ENCODE peak calls at places on chromosomes 5 and 9, in six cellular contexts. One of them, this sample, is unnamed.
A peak's percentile ranks its signal among the peaks of the same experiment; 100 is the strongest.

GRCh38 chr9:61671276-61671973 is 481.6 kb downstream of the SPATA31A7 start:
- DNase-seq in B cell: no peak
- DNase-seq in activated CD4-positive, alpha-beta T cell treated with anti-CD3 and anti-CD28 coated beads, Interleukin-2, amount 50 U/mL, for 1 hour: no peak
- DNase-seq in A549: no peak
- DNase-seq in NCI-H446 treated with DMSO at 0.1 percent for 48 hours: no peak
- DNase-seq in activated T-cell treated with anti-CD3 and anti-CD28 coated beads for 1 hour: no peak
- DNase-seq in this sample: no peak

GRCh38 chr5:112174959-112175594 is 244.0 kb downstream of the EPB41L4A start:
- DNase-seq in B cell: no peak
- DNase-seq in activated CD4-positive, alpha-beta T cell treated with anti-CD3 and anti-CD28 coated beads, Interleukin-2, amount 50 U/mL, for 1 hour: peak; percentile 2
- DNase-seq in A549: peak; percentile 63
- DNase-seq in NCI-H446 treated with DMSO at 0.1 percent for 48 hours: no peak
- DNase-seq in activated T-cell treated with anti-CD3 and anti-CD28 coated beads for 1 hour: no peak
- DNase-seq in this sample: peak; percentile 40

GRCh38 chr5:6905423-6905822 is 192.2 kb downstream of the TENT4A start:
- DNase-seq in B cell: no peak
- DNase-seq in activated CD4-positive, alpha-beta T cell treated with anti-CD3 and anti-CD28 coated beads, Interleukin-2, amount 50 U/mL, for 1 hour: no peak
- DNase-seq in A549: no peak
- DNase-seq in NCI-H446 treated with DMSO at 0.1 percent for 48 hours: no peak
- DNase-seq in activated T-cell treated with anti-CD3 and anti-CD28 coated beads for 1 hour: no peak
- DNase-seq in this sample: no peak

GRCh38 chr5:132655821-132656773 is 1.9 kb upstream of the IL13 start:
- DNase-seq in B cell: no peak
- DNase-seq in activated CD4-positive, alpha-beta T cell treated with anti-CD3 and anti-CD28 coated beads, Interleukin-2, amount 50 U/mL, for 1 hour: peak; percentile 19
- DNase-seq in A549: no peak
- DNase-seq in NCI-H446 treated with DMSO at 0.1 percent for 48 hours: no peak
- DNase-seq in activated T-cell treated with anti-CD3 and anti-CD28 coated beads for 1 hour: no peak
- DNase-seq in this sample: no peak

GRCh38 chr5:96627792-96628191 is 34.4 kb upstream of the CAST start:
- DNase-seq in B cell: no peak
- DNase-seq in activated CD4-positive, alpha-beta T cell treated with anti-CD3 and anti-CD28 coated beads, Interleukin-2, amount 50 U/mL, for 1 hour: no peak
- DNase-seq in A549: peak; percentile 78
- DNase-seq in NCI-H446 treated with DMSO at 0.1 percent for 48 hours: no peak
- DNase-seq in activated T-cell treated with anti-CD3 and anti-CD28 coated beads for 1 hour: no peak
- DNase-seq in this sample: no peak

GRCh38 chr9:123871781-123872180 is 58.1 kb downstream of the DENND1A start:
- DNase-seq in B cell: no peak
- DNase-seq in activated CD4-positive, alpha-beta T cell treated with anti-CD3 and anti-CD28 coated beads, Interleukin-2, amount 50 U/mL, for 1 hour: no peak
- DNase-seq in A549: no peak
- DNase-seq in NCI-H446 treated with DMSO at 0.1 percent for 48 hours: no peak
- DNase-seq in activated T-cell treated with anti-CD3 and anti-CD28 coated beads for 1 hour: no peak
- DNase-seq in this sample: no peak

GRCh38 chr9:86947146-86948081 is at the start of gene GAS1:
- DNase-seq in B cell: peak; percentile 56
- DNase-seq in activated CD4-positive, alpha-beta T cell treated with anti-CD3 and anti-CD28 coated beads, Interleukin-2, amount 50 U/mL, for 1 hour: peak; percentile 55
- DNase-seq in A549: peak; percentile 81
- DNase-seq in NCI-H446 treated with DMSO at 0.1 percent for 48 hours: no peak
- DNase-seq in activated T-cell treated with anti-CD3 and anti-CD28 coated beads for 1 hour: peak; percentile 54
- DNase-seq in this sample: peak; percentile 89

GRCh38 chr5:80688648-80689420 is 34.1 kb upstream of the DHFR start:
- DNase-seq in B cell: no peak
- DNase-seq in activated CD4-positive, alpha-beta T cell treated with anti-CD3 and anti-CD28 coated beads, Interleukin-2, amount 50 U/mL, for 1 hour: no peak
- DNase-seq in A549: no peak
- DNase-seq in NCI-H446 treated with DMSO at 0.1 percent for 48 hours: no peak
- DNase-seq in activated T-cell treated with anti-CD3 and anti-CD28 coated beads for 1 hour: no peak
- DNase-seq in this sample: no peak

GRCh38 chr9:124780060-124780756 is 3.3 kb downstream of the OLFML2A start:
- DNase-seq in B cell: no peak
- DNase-seq in activated CD4-positive, alpha-beta T cell treated with anti-CD3 and anti-CD28 coated beads, Interleukin-2, amount 50 U/mL, for 1 hour: no peak
- DNase-seq in A549: no peak
- DNase-seq in NCI-H446 treated with DMSO at 0.1 percent for 48 hours: no peak
- DNase-seq in activated T-cell treated with anti-CD3 and anti-CD28 coated beads for 1 hour: no peak
- DNase-seq in this sample: no peak

GRCh38 chr5:54651482-54652076 is 134.0 kb downstream of the SNX18 start:
- DNase-seq in B cell: no peak
- DNase-seq in activated CD4-positive, alpha-beta T cell treated with anti-CD3 and anti-CD28 coated beads, Interleukin-2, amount 50 U/mL, for 1 hour: no peak
- DNase-seq in A549: no peak
- DNase-seq in NCI-H446 treated with DMSO at 0.1 percent for 48 hours: peak; percentile 93
- DNase-seq in activated T-cell treated with anti-CD3 and anti-CD28 coated beads for 1 hour: no peak
- DNase-seq in this sample: peak; percentile 85

GRCh38 chr5:168364738-168365550 is 73.5 kb downstream of the WWC1 start:
- DNase-seq in B cell: no peak
- DNase-seq in activated CD4-positive, alpha-beta T cell treated with anti-CD3 and anti-CD28 coated beads, Interleukin-2, amount 50 U/mL, for 1 hour: no peak
- DNase-seq in A549: no peak
- DNase-seq in NCI-H446 treated with DMSO at 0.1 percent for 48 hours: no peak
- DNase-seq in activated T-cell treated with anti-CD3 and anti-CD28 coated beads for 1 hour: no peak
- DNase-seq in this sample: peak; percentile 51

GRCh38 chr9:14939378-14939777 is 29.1 kb upstream of the FREM1 start:
- DNase-seq in B cell: no peak
- DNase-seq in activated CD4-positive, alpha-beta T cell treated with anti-CD3 and anti-CD28 coated beads, Interleukin-2, amount 50 U/mL, for 1 hour: no peak
- DNase-seq in A549: no peak
- DNase-seq in NCI-H446 treated with DMSO at 0.1 percent for 48 hours: no peak
- DNase-seq in activated T-cell treated with anti-CD3 and anti-CD28 coated beads for 1 hour: no peak
- DNase-seq in this sample: no peak

GRCh38 chr9:105633373-105633772 is 28.9 kb upstream of the TAL2 start:
- DNase-seq in B cell: no peak
- DNase-seq in activated CD4-positive, alpha-beta T cell treated with anti-CD3 and anti-CD28 coated beads, Interleukin-2, amount 50 U/mL, for 1 hour: no peak
- DNase-seq in A549: no peak
- DNase-seq in NCI-H446 treated with DMSO at 0.1 percent for 48 hours: no peak
- DNase-seq in activated T-cell treated with anti-CD3 and anti-CD28 coated beads for 1 hour: no peak
- DNase-seq in this sample: no peak

GRCh38 chr9:86795861-86796497 is 151.3 kb downstream of the GAS1 start:
- DNase-seq in B cell: no peak
- DNase-seq in activated CD4-positive, alpha-beta T cell treated with anti-CD3 and anti-CD28 coated beads, Interleukin-2, amount 50 U/mL, for 1 hour: no peak
- DNase-seq in A549: no peak
- DNase-seq in NCI-H446 treated with DMSO at 0.1 percent for 48 hours: no peak
- DNase-seq in activated T-cell treated with anti-CD3 and anti-CD28 coated beads for 1 hour: no peak
- DNase-seq in this sample: no peak

GRCh38 chr9:114412057-114412683 is 24.4 kb upstream of the AKNA start:
- DNase-seq in B cell: no peak
- DNase-seq in activated CD4-positive, alpha-beta T cell treated with anti-CD3 and anti-CD28 coated beads, Interleukin-2, amount 50 U/mL, for 1 hour: no peak
- DNase-seq in A549: no peak
- DNase-seq in NCI-H446 treated with DMSO at 0.1 percent for 48 hours: no peak
- DNase-seq in activated T-cell treated with anti-CD3 and anti-CD28 coated beads for 1 hour: no peak
- DNase-seq in this sample: no peak

GRCh38 chr5:95900383-95900958 is 61.2 kb downstream of the ELL2 start:
- DNase-seq in B cell: no peak
- DNase-seq in activated CD4-positive, alpha-beta T cell treated with anti-CD3 and anti-CD28 coated beads, Interleukin-2, amount 50 U/mL, for 1 hour: no peak
- DNase-seq in A549: no peak
- DNase-seq in NCI-H446 treated with DMSO at 0.1 percent for 48 hours: peak; percentile 86
- DNase-seq in activated T-cell treated with anti-CD3 and anti-CD28 coated beads for 1 hour: no peak
- DNase-seq in this sample: peak; percentile 63

GRCh38 chr5:65776707-65777141 is 54.7 kb downstream of the NLN start:
- DNase-seq in B cell: no peak
- DNase-seq in activated CD4-positive, alpha-beta T cell treated with anti-CD3 and anti-CD28 coated beads, Interleukin-2, amount 50 U/mL, for 1 hour: no peak
- DNase-seq in A549: no peak
- DNase-seq in NCI-H446 treated with DMSO at 0.1 percent for 48 hours: no peak
- DNase-seq in activated T-cell treated with anti-CD3 and anti-CD28 coated beads for 1 hour: no peak
- DNase-seq in this sample: no peak

GRCh38 chr9:121066850-121067249 is 7.9 kb upstream of the CNTRL start:
- DNase-seq in B cell: no peak
- DNase-seq in activated CD4-positive, alpha-beta T cell treated with anti-CD3 and anti-CD28 coated beads, Interleukin-2, amount 50 U/mL, for 1 hour: no peak
- DNase-seq in A549: no peak
- DNase-seq in NCI-H446 treated with DMSO at 0.1 percent for 48 hours: no peak
- DNase-seq in activated T-cell treated with anti-CD3 and anti-CD28 coated beads for 1 hour: no peak
- DNase-seq in this sample: no peak

GRCh38 chr9:104769655-104770054 is 5.7 kb downstream of the NIPSNAP3B start:
- DNase-seq in B cell: no peak
- DNase-seq in activated CD4-positive, alpha-beta T cell treated with anti-CD3 and anti-CD28 coated beads, Interleukin-2, amount 50 U/mL, for 1 hour: no peak
- DNase-seq in A549: no peak
- DNase-seq in NCI-H446 treated with DMSO at 0.1 percent for 48 hours: no peak
- DNase-seq in activated T-cell treated with anti-CD3 and anti-CD28 coated beads for 1 hour: no peak
- DNase-seq in this sample: no peak

GRCh38 chr5:9951861-9952260 is 297.8 kb downstream of the ATPSCKMT start:
- DNase-seq in B cell: no peak
- DNase-seq in activated CD4-positive, alpha-beta T cell treated with anti-CD3 and anti-CD28 coated beads, Interleukin-2, amount 50 U/mL, for 1 hour: no peak
- DNase-seq in A549: no peak
- DNase-seq in NCI-H446 treated with DMSO at 0.1 percent for 48 hours: no peak
- DNase-seq in activated T-cell treated with anti-CD3 and anti-CD28 coated beads for 1 hour: no peak
- DNase-seq in this sample: no peak

GRCh38 chr5:57696005-57696755 is 213.6 kb upstream of the ACTBL2 start:
- DNase-seq in B cell: no peak
- DNase-seq in activated CD4-positive, alpha-beta T cell treated with anti-CD3 and anti-CD28 coated beads, Interleukin-2, amount 50 U/mL, for 1 hour: no peak
- DNase-seq in A549: no peak
- DNase-seq in NCI-H446 treated with DMSO at 0.1 percent for 48 hours: no peak
- DNase-seq in activated T-cell treated with anti-CD3 and anti-CD28 coated beads for 1 hour: no peak
- DNase-seq in this sample: no peak

GRCh38 chr9:35594471-35594870 is 10.6 kb upstream of the TESK1 start:
- DNase-seq in B cell: no peak
- DNase-seq in activated CD4-positive, alpha-beta T cell treated with anti-CD3 and anti-CD28 coated beads, Interleukin-2, amount 50 U/mL, for 1 hour: no peak
- DNase-seq in A549: no peak
- DNase-seq in NCI-H446 treated with DMSO at 0.1 percent for 48 hours: no peak
- DNase-seq in activated T-cell treated with anti-CD3 and anti-CD28 coated beads for 1 hour: no peak
- DNase-seq in this sample: no peak

GRCh38 chr5:8864053-8864452 is 681.8 kb downstream of the SEMA5A start:
- DNase-seq in B cell: no peak
- DNase-seq in activated CD4-positive, alpha-beta T cell treated with anti-CD3 and anti-CD28 coated beads, Interleukin-2, amount 50 U/mL, for 1 hour: no peak
- DNase-seq in A549: peak; percentile 31
- DNase-seq in NCI-H446 treated with DMSO at 0.1 percent for 48 hours: no peak
- DNase-seq in activated T-cell treated with anti-CD3 and anti-CD28 coated beads for 1 hour: no peak
- DNase-seq in this sample: no peak